ENCODE peak calls at places on chromosomes 13 and 19, in five cellular contexts. E, O, P, H and U are unnamed samples.

GRCh38 chr19:47399198-47399597 is 20.1 kb downstream of the MEIS3 start:
- DNase-seq in P (no peak), O (no peak), E (no peak), H (no peak), U (no peak)

GRCh38 chr13:35630551-35631275 is 154.2 kb upstream of the MAB21L1 start:
- DNase-seq in P (no peak), O (peak; percentile 15), H (no peak), E (peak; percentile 76), U (no peak)

GRCh38 chr19:4868286-4868834 is 893 bp upstream of the PLIN3 start:
- DNase-seq in O (no peak), H (no peak), E (no peak), P (no peak), U (no peak)

GRCh38 chr19:42857544-42857867 is 22.0 kb downstream of the PSG1 start:
- DNase-seq in P (no peak), E (no peak), H (no peak), O (no peak), U (no peak)

GRCh38 chr19:15288146-15288963 is 44.0 kb downstream of the BRD4 start:
- DNase-seq in P (peak; percentile 78), H (no peak), E (no peak), O (no peak), U (peak; percentile 35)

GRCh38 chr13:50650478-50650877 is 193.0 kb downstream of the DLEU7 start:
- DNase-seq in E (no peak), O (no peak), P (no peak), H (no peak), U (no peak)

GRCh38 chr13:73248711-73249580 is 190.1 kb downstream of the KLF5 start:
- DNase-seq in E (peak; percentile 27), P (no peak), H (no peak), O (no peak), U (no peak)

GRCh38 chr13:50334944-50335343 is 319.7 kb downstream of the KCNRG start:
- DNase-seq in E (peak; percentile 65), H (no peak), O (no peak), P (no peak), U (no peak)

GRCh38 chr19:695350-695949 is at the start of gene PRSS57:
- DNase-seq in O (no peak), E (no peak), P (no peak), H (no peak), U (no peak)

GRCh38 chr19:14048439-14049153 is 13.3 kb downstream of the PALM3 start:
- DNase-seq in E (peak; percentile 31), H (peak; percentile 62), O (no peak), P (no peak), U (peak; percentile 33)

GRCh38 chr13:32940601-32941000 is 75.6 kb upstream of the KL start:
- DNase-seq in P (no peak), O (no peak), E (peak; percentile 84), H (no peak), U (no peak)

GRCh38 chr19:8821748-8822241 is 10.3 kb downstream of the ZNF558 start:
- DNase-seq in P (no peak), H (no peak), E (no peak), O (no peak), U (no peak)

GRCh38 chr19:18775586-18776287 is 15.4 kb downstream of the COMP start:
- DNase-seq in E (peak; percentile 48), O (no peak), P (no peak), H (no peak), U (no peak)

GRCh38 chr19:1843116-1843515 is 5.2 kb downstream of the REXO1 start:
- DNase-seq in H (no peak), E (no peak), P (no peak), O (no peak), U (no peak)

GRCh38 chr19:29860492-29860891 is 48.7 kb downstream of the CCNE1 start:
- DNase-seq in E (no peak), O (no peak), P (no peak), H (no peak), U (no peak)

GRCh38 chr19:15180451-15181390 is 20.1 kb downstream of the NOTCH3 start:
- DNase-seq in E (no peak), H (no peak), O (no peak), P (no peak), U (no peak)

GRCh38 chr19:7415163-7415856 is 66.6 kb downstream of the ARHGEF18 start:
- DNase-seq in H (no peak), P (no peak), O (no peak), E (peak; percentile 79), U (no peak)

GRCh38 chr13:100646030-100646673 is 28.4 kb downstream of the TMTC4 start:
- DNase-seq in O (no peak), P (peak; percentile 36), E (peak; percentile 61), H (no peak), U (no peak)

GRCh38 chr19:4023600-4024398 is 16.3 kb downstream of the PIAS4 start:
- DNase-seq in P (no peak), O (no peak), E (no peak), H (no peak), U (no peak)

GRCh38 chr19:33905473-33905936 is 108.8 kb downstream of the KCTD15 start:
- DNase-seq in H (no peak), P (no peak), O (no peak), E (peak; percentile 46), U (no peak)

GRCh38 chr19:13045812-13046211 is 50.5 kb downstream of the NFIX start:
- DNase-seq in E (no peak), O (no peak), H (no peak), P (no peak), U (no peak)

GRCh38 chr13:106917024-106917491 is 349.1 kb upstream of the ARGLU1 start:
- DNase-seq in H (no peak), P (no peak), E (peak; percentile 11), O (no peak), U (no peak)

GRCh38 chr19:16429066-16429758 is 42.6 kb downstream of the EPS15L1 start:
- DNase-seq in O (no peak), P (no peak), E (no peak), H (no peak), U (no peak)

GRCh38 chr19:18785179-18786124 is 5.7 kb downstream of the COMP start:
- DNase-seq in P (no peak), H (peak; percentile 24), O (no peak), E (peak; percentile 44), U (peak; percentile 27)

GRCh38 chr19:42122691-42123607 is 9.3 kb downstream of the POU2F2 start:
- DNase-seq in O (no peak), H (peak; percentile 24), E (no peak), P (no peak), U (peak; percentile 68)

GRCh38 chr13:111239754-111240670 is 80.4 kb upstream of the TEX29 start:
- DNase-seq in E (peak; percentile 30), P (no peak), O (no peak), H (no peak), U (no peak)

GRCh38 chr19:17743874-17744273 is 7.4 kb upstream of the FCHO1 start:
- DNase-seq in P (no peak), E (peak; percentile 37), O (no peak), H (no peak), U (no peak)

GRCh38 chr13:59681630-59682311 is 482.0 kb downstream of the DIAPH3 start:
- DNase-seq in E (no peak), P (no peak), H (no peak), O (no peak), U (no peak)

GRCh38 chr19:45981350-45981749 is 7.7 kb upstream of the NOVA2 start:
- DNase-seq in P (no peak), E (no peak), H (no peak), O (no peak), U (no peak)

GRCh38 chr13:99320693-99321481 is 13.7 kb upstream of the GPR183 start:
- DNase-seq in H (no peak), P (no peak), E (peak; percentile 93), O (no peak), U (no peak)

GRCh38 chr13:113406321-113407102 is 42.6 kb upstream of the GRTP1 start:
- DNase-seq in E (no peak), O (no peak), H (no peak), P (no peak), U (no peak)

GRCh38 chr13:45055198-45055901 is 65.0 kb upstream of the GTF2F2 start:
- DNase-seq in H (no peak), E (peak; percentile 90), O (peak; percentile 34), P (no peak), U (no peak)

GRCh38 chr13:80473695-80474094 is 132.8 kb upstream of the SPRY2 start:
- DNase-seq in E (peak; percentile 90), P (no peak), H (no peak), O (no peak), U (no peak)

GRCh38 chr19:31312004-31312403 is 37.2 kb downstream of the TSHZ3 start:
- DNase-seq in O (no peak), E (peak; percentile 95), P (no peak), H (no peak), U (peak; percentile 8)

GRCh38 chr13:106083620-106084350 is 451.7 kb downstream of the EFNB2 start:
- DNase-seq in O (no peak), P (no peak), E (peak; percentile 78), H (no peak), U (no peak)

GRCh38 chr19:44720945-44721344 is 22.0 kb downstream of the CEACAM16 start:
- DNase-seq in O (no peak), H (no peak), E (peak; percentile 37), P (no peak), U (no peak)

GRCh38 chr13:51739403-51740112 is 64.4 kb downstream of the DHRS12 start:
- DNase-seq in O (no peak), H (no peak), E (no peak), P (no peak), U (no peak)